ENCODE peak calls at places on chromosomes 4 and X, in nine cellular contexts. One of them, this sample, is unnamed.
A peak's percentile ranks its signal among the peaks of the same experiment; 100 is the strongest.

GRCh38 chrX:130539721-130540321 is 138.0 kb downstream of the RBMX2 start:
- DNase-seq in type B pancreatic cell: no peak
- DNase-seq in fibroblast of lung: peak; percentile 61
- DNase-seq in kidney epithelial cell: no peak
- DNase-seq in progenitor cell of endocrine pancreas: peak; percentile 25
- DNase-seq in activated CD8-positive, alpha-beta T cell treated with anti-CD3 and anti-CD28 coated beads for 36 hours: peak; percentile 56
- DNase-seq in IMR-90: peak; percentile 45
- DNase-seq in cardiac muscle cell: peak; percentile 75
- DNase-seq in PC-3: peak; percentile 63
- DNase-seq in this sample: peak; percentile 42

GRCh38 chr4:139666735-139667266 is 1.2 kb downstream of the MGST2 start:
- DNase-seq in type B pancreatic cell: no peak
- DNase-seq in fibroblast of lung: peak; percentile 70
- DNase-seq in kidney epithelial cell: peak; percentile 48
- DNase-seq in progenitor cell of endocrine pancreas: no peak
- DNase-seq in activated CD8-positive, alpha-beta T cell treated with anti-CD3 and anti-CD28 coated beads for 36 hours: peak; percentile 5
- DNase-seq in IMR-90: peak; percentile 76
- DNase-seq in cardiac muscle cell: peak; percentile 49
- DNase-seq in PC-3: peak; percentile 73
- DNase-seq in this sample: no peak

GRCh38 chr4:123832173-123833026 is 435.8 kb downstream of the SPRY1 start:
- DNase-seq in type B pancreatic cell: no peak
- DNase-seq in fibroblast of lung: peak; percentile 99
- DNase-seq in kidney epithelial cell: peak; percentile 93
- DNase-seq in progenitor cell of endocrine pancreas: no peak
- DNase-seq in activated CD8-positive, alpha-beta T cell treated with anti-CD3 and anti-CD28 coated beads for 36 hours: no peak
- DNase-seq in IMR-90: peak; percentile 100
- DNase-seq in cardiac muscle cell: peak; percentile 3
- DNase-seq in PC-3: peak; percentile 83
- DNase-seq in this sample: no peak

GRCh38 chrX:49919617-49920016 is 2.8 kb upstream of the CLCN5 start:
- DNase-seq in type B pancreatic cell: no peak
- DNase-seq in fibroblast of lung: peak; percentile 55
- DNase-seq in kidney epithelial cell: no peak
- DNase-seq in progenitor cell of endocrine pancreas: peak; percentile 16
- DNase-seq in activated CD8-positive, alpha-beta T cell treated with anti-CD3 and anti-CD28 coated beads for 36 hours: peak; percentile 47
- DNase-seq in IMR-90: peak; percentile 46
- DNase-seq in cardiac muscle cell: peak; percentile 34
- DNase-seq in PC-3: peak; percentile 34
- DNase-seq in this sample: no peak

GRCh38 chr4:46323891-46324290 is 66.0 kb downstream of the GABRA2 start:
- DNase-seq in type B pancreatic cell: no peak
- DNase-seq in fibroblast of lung: no peak
- DNase-seq in kidney epithelial cell: no peak
- DNase-seq in progenitor cell of endocrine pancreas: no peak
- DNase-seq in activated CD8-positive, alpha-beta T cell treated with anti-CD3 and anti-CD28 coated beads for 36 hours: no peak
- DNase-seq in IMR-90: no peak
- DNase-seq in cardiac muscle cell: no peak
- DNase-seq in PC-3: no peak
- DNase-seq in this sample: no peak

GRCh38 chr4:18798123-18798522 is 776.6 kb upstream of the LCORL start:
- DNase-seq in type B pancreatic cell: no peak
- DNase-seq in fibroblast of lung: no peak
- DNase-seq in kidney epithelial cell: no peak
- DNase-seq in progenitor cell of endocrine pancreas: no peak
- DNase-seq in activated CD8-positive, alpha-beta T cell treated with anti-CD3 and anti-CD28 coated beads for 36 hours: no peak
- DNase-seq in IMR-90: no peak
- DNase-seq in cardiac muscle cell: no peak
- DNase-seq in PC-3: no peak
- DNase-seq in this sample: no peak

GRCh38 chr4:143286058-143286457 is 50.6 kb upstream of the GAB1 start:
- DNase-seq in type B pancreatic cell: no peak
- DNase-seq in fibroblast of lung: no peak
- DNase-seq in kidney epithelial cell: no peak
- DNase-seq in progenitor cell of endocrine pancreas: no peak
- DNase-seq in activated CD8-positive, alpha-beta T cell treated with anti-CD3 and anti-CD28 coated beads for 36 hours: no peak
- DNase-seq in IMR-90: no peak
- DNase-seq in cardiac muscle cell: no peak
- DNase-seq in PC-3: no peak
- DNase-seq in this sample: no peak

GRCh38 chr4:129804458-129804981 is 708.6 kb downstream of the C4orf33 start:
- DNase-seq in type B pancreatic cell: no peak
- DNase-seq in fibroblast of lung: no peak
- DNase-seq in kidney epithelial cell: no peak
- DNase-seq in progenitor cell of endocrine pancreas: no peak
- DNase-seq in activated CD8-positive, alpha-beta T cell treated with anti-CD3 and anti-CD28 coated beads for 36 hours: no peak
- DNase-seq in IMR-90: no peak
- DNase-seq in cardiac muscle cell: no peak
- DNase-seq in PC-3: no peak
- DNase-seq in this sample: no peak

GRCh38 chrX:51598899-51599298 is 19.8 kb downstream of the CENPVL3 start:
- DNase-seq in type B pancreatic cell: no peak
- DNase-seq in fibroblast of lung: no peak
- DNase-seq in kidney epithelial cell: no peak
- DNase-seq in progenitor cell of endocrine pancreas: no peak
- DNase-seq in activated CD8-positive, alpha-beta T cell treated with anti-CD3 and anti-CD28 coated beads for 36 hours: no peak
- DNase-seq in IMR-90: no peak
- DNase-seq in cardiac muscle cell: no peak
- DNase-seq in PC-3: no peak
- DNase-seq in this sample: no peak

GRCh38 chr4:85824166-85824945 is 349.4 kb downstream of the ARHGAP24 start:
- DNase-seq in type B pancreatic cell: no peak
- DNase-seq in fibroblast of lung: no peak
- DNase-seq in kidney epithelial cell: no peak
- DNase-seq in progenitor cell of endocrine pancreas: no peak
- DNase-seq in activated CD8-positive, alpha-beta T cell treated with anti-CD3 and anti-CD28 coated beads for 36 hours: no peak
- DNase-seq in IMR-90: no peak
- DNase-seq in cardiac muscle cell: no peak
- DNase-seq in PC-3: no peak
- DNase-seq in this sample: no peak

GRCh38 chrX:30488092-30488491 is 89.5 kb downstream of the TASL start:
- DNase-seq in type B pancreatic cell: no peak
- DNase-seq in fibroblast of lung: peak; percentile 15
- DNase-seq in kidney epithelial cell: no peak
- DNase-seq in progenitor cell of endocrine pancreas: no peak
- DNase-seq in activated CD8-positive, alpha-beta T cell treated with anti-CD3 and anti-CD28 coated beads for 36 hours: no peak
- DNase-seq in IMR-90: peak; percentile 1
- DNase-seq in cardiac muscle cell: peak; percentile 18
- DNase-seq in PC-3: peak; percentile 43
- DNase-seq in this sample: peak; percentile 27

GRCh38 chr4:152831416-152831815 is 51.7 kb downstream of the ARFIP1 start:
- DNase-seq in type B pancreatic cell: no peak
- DNase-seq in fibroblast of lung: no peak
- DNase-seq in kidney epithelial cell: no peak
- DNase-seq in progenitor cell of endocrine pancreas: no peak
- DNase-seq in activated CD8-positive, alpha-beta T cell treated with anti-CD3 and anti-CD28 coated beads for 36 hours: no peak
- DNase-seq in IMR-90: peak; percentile 24
- DNase-seq in cardiac muscle cell: no peak
- DNase-seq in PC-3: peak; percentile 11
- DNase-seq in this sample: no peak

GRCh38 chrX:21932277-21932996 is 8.1 kb upstream of the SMS start:
- DNase-seq in type B pancreatic cell: no peak
- DNase-seq in fibroblast of lung: peak; percentile 94
- DNase-seq in kidney epithelial cell: peak; percentile 74
- DNase-seq in progenitor cell of endocrine pancreas: no peak
- DNase-seq in activated CD8-positive, alpha-beta T cell treated with anti-CD3 and anti-CD28 coated beads for 36 hours: peak; percentile 37
- DNase-seq in IMR-90: peak; percentile 97
- DNase-seq in cardiac muscle cell: no peak
- DNase-seq in PC-3: peak; percentile 84
- DNase-seq in this sample: no peak

GRCh38 chr4:57193164-57193810 is 83.1 kb upstream of the IGFBP7 start:
- DNase-seq in type B pancreatic cell: no peak
- DNase-seq in fibroblast of lung: no peak
- DNase-seq in kidney epithelial cell: no peak
- DNase-seq in progenitor cell of endocrine pancreas: no peak
- DNase-seq in activated CD8-positive, alpha-beta T cell treated with anti-CD3 and anti-CD28 coated beads for 36 hours: no peak
- DNase-seq in IMR-90: no peak
- DNase-seq in cardiac muscle cell: no peak
- DNase-seq in PC-3: no peak
- DNase-seq in this sample: no peak

GRCh38 chr4:133096972-133097371 is 52.1 kb upstream of the PCDH10 start:
- DNase-seq in type B pancreatic cell: no peak
- DNase-seq in fibroblast of lung: no peak
- DNase-seq in kidney epithelial cell: no peak
- DNase-seq in progenitor cell of endocrine pancreas: no peak
- DNase-seq in activated CD8-positive, alpha-beta T cell treated with anti-CD3 and anti-CD28 coated beads for 36 hours: no peak
- DNase-seq in IMR-90: no peak
- DNase-seq in cardiac muscle cell: no peak
- DNase-seq in PC-3: no peak
- DNase-seq in this sample: no peak

GRCh38 chrX:122866527-122866926 is 317.6 kb upstream of the GRIA3 start:
- DNase-seq in type B pancreatic cell: no peak
- DNase-seq in fibroblast of lung: peak; percentile 40
- DNase-seq in kidney epithelial cell: peak; percentile 61
- DNase-seq in progenitor cell of endocrine pancreas: no peak
- DNase-seq in activated CD8-positive, alpha-beta T cell treated with anti-CD3 and anti-CD28 coated beads for 36 hours: no peak
- DNase-seq in IMR-90: peak; percentile 17
- DNase-seq in cardiac muscle cell: no peak
- DNase-seq in PC-3: peak; percentile 32
- DNase-seq in this sample: no peak

GRCh38 chr4:151672996-151673395 is 87.8 kb downstream of the GATB start:
- DNase-seq in type B pancreatic cell: no peak
- DNase-seq in fibroblast of lung: no peak
- DNase-seq in kidney epithelial cell: no peak
- DNase-seq in progenitor cell of endocrine pancreas: no peak
- DNase-seq in activated CD8-positive, alpha-beta T cell treated with anti-CD3 and anti-CD28 coated beads for 36 hours: no peak
- DNase-seq in IMR-90: no peak
- DNase-seq in cardiac muscle cell: no peak
- DNase-seq in PC-3: no peak
- DNase-seq in this sample: no peak

GRCh38 chr4:47490550-47490949 is 5.5 kb downstream of the ATP10D start:
- DNase-seq in type B pancreatic cell: no peak
- DNase-seq in fibroblast of lung: peak; percentile 35
- DNase-seq in kidney epithelial cell: no peak
- DNase-seq in progenitor cell of endocrine pancreas: no peak
- DNase-seq in activated CD8-positive, alpha-beta T cell treated with anti-CD3 and anti-CD28 coated beads for 36 hours: peak; percentile 30
- DNase-seq in IMR-90: no peak
- DNase-seq in cardiac muscle cell: peak; percentile 14
- DNase-seq in PC-3: peak; percentile 23
- DNase-seq in this sample: no peak

GRCh38 chr4:157918036-157918832 is 254.6 kb downstream of the GASK1B start:
- DNase-seq in type B pancreatic cell: no peak
- DNase-seq in fibroblast of lung: no peak
- DNase-seq in kidney epithelial cell: no peak
- DNase-seq in progenitor cell of endocrine pancreas: no peak
- DNase-seq in activated CD8-positive, alpha-beta T cell treated with anti-CD3 and anti-CD28 coated beads for 36 hours: no peak
- DNase-seq in IMR-90: no peak
- DNase-seq in cardiac muscle cell: no peak
- DNase-seq in PC-3: no peak
- DNase-seq in this sample: no peak
- TF ChIP-seq CTCF in type B pancreatic cell: no peak
- TF ChIP-seq CTCF in fibroblast of lung: no peak
- TF ChIP-seq CTCF in kidney epithelial cell: no peak
- TF ChIP-seq CTCF in progenitor cell of endocrine pancreas: no peak
- TF ChIP-seq CTCF in activated CD8-positive, alpha-beta T cell treated with anti-CD3 and anti-CD28 coated beads for 36 hours: no peak
- TF ChIP-seq CTCF in IMR-90: no peak
- TF ChIP-seq CTCF in cardiac muscle cell: no peak
- TF ChIP-seq CTCF in PC-3: no peak
- TF ChIP-seq CTCF in this sample: no peak

GRCh38 chr4:73803213-73803612 is 33.3 kb upstream of the CXCL6 start:
- DNase-seq in type B pancreatic cell: no peak
- DNase-seq in fibroblast of lung: no peak
- DNase-seq in kidney epithelial cell: no peak
- DNase-seq in progenitor cell of endocrine pancreas: no peak
- DNase-seq in activated CD8-positive, alpha-beta T cell treated with anti-CD3 and anti-CD28 coated beads for 36 hours: no peak
- DNase-seq in IMR-90: no peak
- DNase-seq in cardiac muscle cell: no peak
- DNase-seq in PC-3: no peak
- DNase-seq in this sample: no peak
- TF ChIP-seq CTCF in type B pancreatic cell: no peak
- TF ChIP-seq CTCF in fibroblast of lung: no peak
- TF ChIP-seq CTCF in kidney epithelial cell: no peak
- TF ChIP-seq CTCF in progenitor cell of endocrine pancreas: no peak
- TF ChIP-seq CTCF in activated CD8-positive, alpha-beta T cell treated with anti-CD3 and anti-CD28 coated beads for 36 hours: no peak
- TF ChIP-seq CTCF in IMR-90: no peak
- TF ChIP-seq CTCF in cardiac muscle cell: no peak
- TF ChIP-seq CTCF in PC-3: peak; percentile 39
- TF ChIP-seq CTCF in this sample: no peak

GRCh38 chr4:72876946-72877345 is 192.6 kb downstream of the COX18 start:
- DNase-seq in type B pancreatic cell: no peak
- DNase-seq in fibroblast of lung: no peak
- DNase-seq in kidney epithelial cell: no peak
- DNase-seq in progenitor cell of endocrine pancreas: no peak
- DNase-seq in activated CD8-positive, alpha-beta T cell treated with anti-CD3 and anti-CD28 coated beads for 36 hours: no peak
- DNase-seq in IMR-90: no peak
- DNase-seq in cardiac muscle cell: no peak
- DNase-seq in PC-3: no peak
- DNase-seq in this sample: no peak
- TF ChIP-seq CTCF in type B pancreatic cell: no peak
- TF ChIP-seq CTCF in fibroblast of lung: no peak
- TF ChIP-seq CTCF in kidney epithelial cell: no peak
- TF ChIP-seq CTCF in progenitor cell of endocrine pancreas: no peak
- TF ChIP-seq CTCF in activated CD8-positive, alpha-beta T cell treated with anti-CD3 and anti-CD28 coated beads for 36 hours: no peak
- TF ChIP-seq CTCF in IMR-90: no peak
- TF ChIP-seq CTCF in cardiac muscle cell: no peak
- TF ChIP-seq CTCF in PC-3: no peak
- TF ChIP-seq CTCF in this sample: no peak

DNA sequence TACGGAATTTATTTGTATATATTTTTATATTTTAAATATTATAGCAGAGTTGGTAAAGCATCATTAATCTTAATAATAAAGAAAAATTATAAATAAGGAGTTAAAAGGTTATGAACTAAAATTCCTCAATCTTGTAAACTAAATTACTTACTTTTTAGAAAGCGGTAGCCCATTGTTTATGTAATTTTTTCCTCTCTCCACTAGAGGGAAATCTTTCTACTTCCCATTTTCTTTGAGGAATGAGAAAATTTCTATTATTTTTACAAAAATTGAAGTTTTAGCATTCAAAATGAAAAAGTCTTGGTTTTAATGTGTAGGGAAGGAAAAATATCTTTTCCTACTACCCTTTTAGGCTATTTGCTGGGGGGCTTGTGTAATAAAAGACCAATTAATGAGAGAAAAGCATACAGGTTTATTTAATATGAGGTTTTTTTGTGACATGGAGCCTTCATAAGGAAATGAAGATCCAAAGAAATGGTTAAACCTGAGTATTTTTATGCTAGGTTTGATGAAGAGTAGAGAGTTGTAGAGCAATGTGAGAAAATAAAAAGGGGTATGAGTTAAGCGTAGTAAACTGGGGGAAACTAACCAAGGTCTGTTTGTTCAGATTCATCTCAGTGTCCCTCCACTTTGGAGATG is 68.7 kb upstream of the ADAD1 start:
- DNase-seq in type B pancreatic cell: no peak
- DNase-seq in fibroblast of lung: peak; percentile 47
- DNase-seq in kidney epithelial cell: no peak
- DNase-seq in progenitor cell of endocrine pancreas: no peak
- DNase-seq in activated CD8-positive, alpha-beta T cell treated with anti-CD3 and anti-CD28 coated beads for 36 hours: no peak
- DNase-seq in IMR-90: peak; percentile 18
- DNase-seq in cardiac muscle cell: no peak
- DNase-seq in PC-3: peak; percentile 31
- DNase-seq in this sample: no peak
- TF ChIP-seq CTCF in type B pancreatic cell: peak; percentile 81
- TF ChIP-seq CTCF in fibroblast of lung: peak; percentile 47
- TF ChIP-seq CTCF in kidney epithelial cell: peak; percentile 40
- TF ChIP-seq CTCF in progenitor cell of endocrine pancreas: peak; percentile 71
- TF ChIP-seq CTCF in activated CD8-positive, alpha-beta T cell treated with anti-CD3 and anti-CD28 coated beads for 36 hours: peak; percentile 65
- TF ChIP-seq CTCF in IMR-90: peak; percentile 49
- TF ChIP-seq CTCF in cardiac muscle cell: peak; percentile 56
- TF ChIP-seq CTCF in PC-3: peak; percentile 55
- TF ChIP-seq CTCF in this sample: peak; percentile 16

GRCh38 chr4:38728651-38729141 is 54.1 kb downstream of the TLR10 start:
- DNase-seq in type B pancreatic cell: no peak
- DNase-seq in fibroblast of lung: no peak
- DNase-seq in kidney epithelial cell: no peak
- DNase-seq in progenitor cell of endocrine pancreas: no peak
- DNase-seq in activated CD8-positive, alpha-beta T cell treated with anti-CD3 and anti-CD28 coated beads for 36 hours: no peak
- DNase-seq in IMR-90: no peak
- DNase-seq in cardiac muscle cell: no peak
- DNase-seq in PC-3: peak; percentile 67
- DNase-seq in this sample: no peak
- TF ChIP-seq CTCF in type B pancreatic cell: no peak
- TF ChIP-seq CTCF in fibroblast of lung: no peak
- TF ChIP-seq CTCF in kidney epithelial cell: no peak
- TF ChIP-seq CTCF in progenitor cell of endocrine pancreas: peak; percentile 25
- TF ChIP-seq CTCF in activated CD8-positive, alpha-beta T cell treated with anti-CD3 and anti-CD28 coated beads for 36 hours: no peak
- TF ChIP-seq CTCF in IMR-90: no peak
- TF ChIP-seq CTCF in cardiac muscle cell: no peak
- TF ChIP-seq CTCF in PC-3: peak; percentile 53
- TF ChIP-seq CTCF in this sample: no peak